ENCODE peak calls at places on chromosomes 6 and 20, in nine cellular contexts. J is heart left ventricle; A is right lobe of liver; B is brain microvascular endothelial cell; C is colonic mucosa; K is aorta; N is CD8-positive, alpha-beta T cell; P is naive thymus-derived CD4-positive, alpha-beta T cell; O is SK-N-SH. Y is an unnamed sample.

GRCh38 chr6:140078552-140079126 is 704.2 kb upstream of the CITED2 start:
- DNase-seq in J (no peak), A (no peak), B (peak), C (no peak), K (no peak), N (no peak), P (no peak), O (no peak), Y (no peak)

GRCh38 chr6:39100358-39100757 is 14.6 kb downstream of the SAYSD1 start:
- DNase-seq in J (no peak), A (no peak), B (no peak), C (no peak), K (no peak), N (no peak), P (no peak), O (no peak), Y (no peak)

GRCh38 chr6:161631676-161632194 is 357.9 kb upstream of the AGPAT4 start:
- DNase-seq in J (no peak), A (no peak), B (peak), C (no peak), K (no peak), N (no peak), P (no peak), O (peak), Y (no peak)

GRCh38 chr6:163354779-163355431 is 59.6 kb upstream of the QKI start:
- DNase-seq in J (peak), A (no peak), B (peak), C (no peak), K (peak), N (no peak), P (no peak), O (peak), Y (no peak)

GRCh38 chr6:105170066-105170465 is 9.7 kb downstream of the POPDC3 start:
- DNase-seq in J (no peak), A (no peak), B (no peak), C (no peak), K (no peak), N (no peak), P (no peak), O (no peak), Y (no peak)

GRCh38 chr20:15842872-15843271 is 730.4 kb downstream of the KIF16B start:
- DNase-seq in J (no peak), A (no peak), B (no peak), C (no peak), K (no peak), N (no peak), P (no peak), O (no peak), Y (peak)

GRCh38 chr6:12566618-12567123 is 149.9 kb upstream of the PHACTR1 start:
- DNase-seq in J (no peak), A (no peak), B (no peak), C (no peak), K (no peak), N (no peak), P (no peak), O (no peak), Y (no peak)

GRCh38 chr20:53360815-53361214 is 232.8 kb downstream of the ZNF217 start:
- DNase-seq in J (no peak), A (no peak), B (no peak), C (no peak), K (no peak), N (no peak), P (no peak), O (no peak), Y (no peak)

GRCh38 chr20:23141450-23142161 is 55.5 kb upstream of the CD93 start:
- DNase-seq in J (peak), A (no peak), B (no peak), C (no peak), K (peak), N (no peak), P (no peak), O (no peak), Y (no peak)

GRCh38 chr6:157455731-157456523 is 74.9 kb downstream of the ZDHHC14 start:
- DNase-seq in J (no peak), A (no peak), B (no peak), C (no peak), K (no peak), N (no peak), P (no peak), O (no peak), Y (no peak)

GRCh38 chr20:53220482-53221307 is 248.5 kb downstream of the TSHZ2 start:
- DNase-seq in J (no peak), A (no peak), B (no peak), C (no peak), K (no peak), N (no peak), P (no peak), O (no peak), Y (no peak)

GRCh38 chr20:63857751-63858392 is 3.4 kb upstream of the ABHD16B start:
- DNase-seq in J (peak), A (peak), B (no peak), C (no peak), K (no peak), N (no peak), P (no peak), O (peak), Y (no peak)

GRCh38 chr6:164247106-164247505 is 832.6 kb downstream of the QKI start:
- DNase-seq in J (no peak), A (no peak), B (no peak), C (no peak), K (no peak), N (no peak), P (no peak), O (no peak), Y (no peak)

GRCh38 chr6:113017316-113017715 is 670.2 kb downstream of the RFPL4B start:
- DNase-seq in J (no peak), A (no peak), B (no peak), C (no peak), K (no peak), N (no peak), P (no peak), O (no peak), Y (no peak)

GRCh38 chr6:154157082-154157481 is 118.0 kb downstream of the OPRM1 start:
- DNase-seq in J (no peak), A (no peak), B (no peak), C (no peak), K (no peak), N (no peak), P (no peak), O (no peak), Y (no peak)

GRCh38 chr20:48607544-48607865 is 220.3 kb downstream of the PREX1 start:
- DNase-seq in J (no peak), A (no peak), B (no peak), C (no peak), K (peak), N (no peak), P (no peak), O (no peak), Y (no peak)

GRCh38 chr6:4155848-4156466 is 20.6 kb upstream of the ECI2 start:
- DNase-seq in J (peak), A (no peak), B (peak), C (peak), K (peak), N (peak), P (peak), O (peak), Y (peak)

GRCh38 chr6:41443616-41444525 is 102.3 kb upstream of the FOXP4 start:
- DNase-seq in J (peak), A (no peak), B (no peak), C (no peak), K (no peak), N (no peak), P (no peak), O (no peak), Y (no peak)

GRCh38 chr20:47389867-47390347 is 33.4 kb upstream of the ZMYND8 start:
- DNase-seq in J (no peak), A (no peak), B (peak), C (no peak), K (no peak), N (no peak), P (no peak), O (no peak), Y (peak)

GRCh38 chr6:125810435-125810834 is 19.7 kb downstream of the NCOA7 start:
- DNase-seq in J (no peak), A (no peak), B (no peak), C (no peak), K (no peak), N (no peak), P (no peak), O (no peak), Y (no peak)

GRCh38 chr6:157531986-157532365 is 151.0 kb downstream of the ZDHHC14 start:
- DNase-seq in J (no peak), A (no peak), B (no peak), C (peak), K (no peak), N (no peak), P (no peak), O (no peak), Y (no peak)

GRCh38 chr6:142953373-142954273 is 8.6 kb upstream of the HIVEP2 start:
- DNase-seq in J (no peak), A (no peak), B (no peak), C (no peak), K (no peak), N (no peak), P (no peak), O (no peak), Y (no peak)

GRCh38 chr20:47411161-47411560 is 54.7 kb upstream of the ZMYND8 start:
- DNase-seq in J (peak), A (no peak), B (no peak), C (no peak), K (no peak), N (no peak), P (no peak), O (no peak), Y (no peak)

GRCh38 chr20:11902264-11902663 is 15.4 kb upstream of the BTBD3 start:
- DNase-seq in J (no peak), A (no peak), B (peak), C (no peak), K (no peak), N (no peak), P (no peak), O (no peak), Y (no peak)

GRCh38 chr20:19816386-19816785 is 58.3 kb downstream of the RIN2 start:
- DNase-seq in J (no peak), A (no peak), B (no peak), C (no peak), K (no peak), N (no peak), P (no peak), O (no peak), Y (no peak)

GRCh38 chr20:32453467-32454163 is 95.5 kb downstream of the ASXL1 start:
- DNase-seq in J (no peak), A (peak), B (no peak), C (no peak), K (no peak), N (no peak), P (no peak), O (no peak), Y (no peak)

GRCh38 chr20:34240698-34241615 is at the start of gene ASIP:
- DNase-seq in J (no peak), A (no peak), B (no peak), C (no peak), K (no peak), N (no peak), P (peak), O (no peak), Y (peak)

GRCh38 chr6:81756690-81757089 is 4.2 kb upstream of the TENT5A start:
- DNase-seq in J (no peak), A (no peak), B (no peak), C (no peak), K (no peak), N (no peak), P (no peak), O (no peak), Y (no peak)

GRCh38 chr20:362271-363254 is 15.7 kb downstream of the NRSN2 start:
- DNase-seq in J (peak), A (peak), B (peak), C (peak), K (peak), N (no peak), P (no peak), O (peak), Y (peak)

GRCh38 chr6:113683968-113684367 is 173.2 kb upstream of the MARCKS start:
- DNase-seq in J (no peak), A (no peak), B (no peak), C (no peak), K (no peak), N (no peak), P (no peak), O (no peak), Y (no peak)

GRCh38 chr6:27260836-27261375 is 13.4 kb downstream of the PRSS16 start:
- DNase-seq in J (no peak), A (no peak), B (no peak), C (no peak), K (no peak), N (no peak), P (no peak), O (no peak), Y (no peak)
- H3K4me3 ChIP-seq in J (no peak), A (no peak), B (peak), C (no peak), K (no peak), N (no peak), P (no peak), O (no peak), Y (no peak)

DNA sequence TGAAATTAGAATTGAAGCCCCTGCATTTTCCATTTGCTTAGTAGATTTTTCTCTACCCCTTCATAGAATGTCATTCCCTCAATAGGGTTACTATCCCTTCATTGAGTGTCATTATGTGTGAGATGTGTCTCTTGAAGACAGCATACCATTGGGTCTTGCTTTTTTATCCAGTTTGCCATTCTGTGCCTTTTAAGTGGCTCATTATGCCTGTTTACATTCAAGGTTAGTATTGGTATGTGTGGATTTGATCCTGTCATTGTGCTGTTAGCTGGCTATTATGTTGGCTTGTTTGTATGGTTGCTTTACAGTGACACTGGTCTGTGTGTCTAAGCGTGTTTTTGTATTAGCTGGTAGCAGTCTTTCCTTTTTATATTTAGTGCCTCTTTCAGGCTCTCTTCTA is 25.7 kb upstream of the TCF21 start:
- DNase-seq in J (no peak), A (no peak), B (no peak), C (no peak), K (no peak), N (no peak), P (no peak), O (no peak), Y (no peak)
- H3K4me3 ChIP-seq in J (no peak), A (no peak), B (no peak), C (no peak), K (no peak), N (no peak), P (no peak), O (no peak), Y (no peak)

GRCh38 chr20:62052336-62052841 is 13.3 kb downstream of the TAF4 start:
- DNase-seq in J (no peak), A (no peak), B (no peak), C (no peak), K (no peak), N (no peak), P (no peak), O (no peak), Y (no peak)

GRCh38 chr20:62050166-62051120 is 15.2 kb downstream of the TAF4 start:
- DNase-seq in J (no peak), A (no peak), B (no peak), C (no peak), K (no peak), N (no peak), P (no peak), O (no peak), Y (no peak)

GRCh38 chr20:62051901-62052255 is 13.8 kb downstream of the TAF4 start:
- DNase-seq in J (no peak), A (no peak), B (no peak), C (no peak), K (no peak), N (no peak), P (no peak), O (no peak), Y (no peak)

GRCh38 chr20:62052842-62053464 is 12.7 kb downstream of the TAF4 start:
- DNase-seq in J (no peak), A (no peak), B (no peak), C (no peak), K (no peak), N (no peak), P (no peak), O (no peak), Y (no peak)

DNA sequence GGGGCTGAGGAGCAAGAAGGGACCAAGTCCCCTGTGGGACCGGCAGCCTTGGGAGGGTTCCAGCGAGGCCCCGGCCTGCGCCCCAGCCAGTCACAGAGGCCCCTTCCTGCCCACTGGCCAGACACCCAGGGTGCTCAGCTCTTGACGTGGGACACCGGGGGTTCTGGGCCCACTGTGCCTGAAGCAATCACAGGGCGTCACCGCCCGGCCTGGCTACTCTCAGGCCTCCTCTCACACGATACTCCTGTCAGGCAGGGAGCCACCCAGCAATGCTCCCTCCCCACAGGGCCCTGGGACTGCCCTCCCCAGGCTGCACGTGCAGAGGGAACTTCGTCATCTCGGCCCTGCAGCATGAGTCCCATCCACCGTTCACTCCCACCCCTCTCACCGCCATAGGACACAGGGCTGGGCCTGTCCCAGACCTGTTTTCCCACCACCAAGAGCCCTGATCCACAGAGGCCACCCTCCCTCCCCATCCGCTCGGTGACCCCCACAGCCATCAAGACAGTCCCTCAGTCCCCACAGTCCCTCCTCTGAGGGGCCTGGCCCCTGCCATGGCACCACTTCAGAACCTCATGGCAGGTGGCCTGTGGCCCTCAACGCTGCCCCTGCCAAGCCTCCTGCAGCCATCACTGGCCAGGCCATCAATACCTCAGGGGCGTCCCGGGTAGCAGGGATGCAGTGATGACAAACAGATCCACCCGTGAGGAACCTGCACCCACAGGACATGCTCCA is 14.3 kb downstream of the TAF4 start:
- DNase-seq in J (peak), A (no peak), B (no peak), C (no peak), K (no peak), N (no peak), P (no peak), O (no peak), Y (no peak)
- H3K4me3 ChIP-seq in J (no peak), A (no peak), B (no peak), C (no peak), K (no peak), N (no peak), P (no peak), O (no peak), Y (no peak)

DNA sequence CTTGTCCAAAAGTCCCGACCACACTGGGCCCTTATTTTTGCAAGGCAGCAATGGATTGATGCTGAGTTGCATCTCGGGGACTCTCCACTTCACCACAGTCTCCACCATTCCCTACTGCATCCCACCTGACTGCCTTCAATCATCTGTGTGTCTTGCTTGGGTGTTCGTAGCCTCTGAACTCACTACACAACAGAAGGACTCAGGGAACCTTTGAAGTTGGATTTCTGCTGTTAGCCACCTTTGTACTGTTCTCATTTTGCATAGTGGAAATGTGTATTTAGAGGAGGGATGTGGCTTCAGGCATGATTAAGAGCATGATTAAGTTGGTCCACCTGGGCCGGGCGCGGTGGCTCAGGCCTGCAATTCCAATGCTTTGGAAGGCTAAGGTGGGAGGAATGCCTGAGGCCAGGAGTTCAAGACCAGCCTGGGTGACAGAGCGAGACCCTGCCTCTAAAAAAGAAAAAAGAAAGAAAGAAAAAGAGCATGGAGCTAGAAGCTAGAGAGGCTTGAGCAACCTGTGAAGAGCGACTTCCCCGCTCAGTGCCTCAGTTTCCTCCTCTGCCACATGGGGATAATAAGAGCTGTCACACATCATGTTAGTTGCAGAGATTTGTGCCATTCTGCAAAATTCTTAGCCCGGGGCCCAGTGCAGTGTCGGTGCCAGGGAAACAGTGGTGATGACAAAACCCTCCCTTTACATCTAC is 121.3 kb upstream of the PTPN1 start:
- DNase-seq in J (no peak), A (no peak), B (no peak), C (no peak), K (no peak), N (no peak), P (no peak), O (no peak), Y (no peak)
- H3K4me3 ChIP-seq in J (no peak), A (no peak), B (no peak), C (no peak), K (no peak), N (no peak), P (no peak), O (no peak), Y (no peak)

GRCh38 chr6:135286962-135287525 is 105.9 kb downstream of the MYB start:
- DNase-seq in J (no peak), A (no peak), B (no peak), C (no peak), K (no peak), N (no peak), P (no peak), O (no peak), Y (no peak)
- H3K4me3 ChIP-seq in J (no peak), A (no peak), B (no peak), C (no peak), K (no peak), N (no peak), P (no peak), O (no peak), Y (no peak)

DNA sequence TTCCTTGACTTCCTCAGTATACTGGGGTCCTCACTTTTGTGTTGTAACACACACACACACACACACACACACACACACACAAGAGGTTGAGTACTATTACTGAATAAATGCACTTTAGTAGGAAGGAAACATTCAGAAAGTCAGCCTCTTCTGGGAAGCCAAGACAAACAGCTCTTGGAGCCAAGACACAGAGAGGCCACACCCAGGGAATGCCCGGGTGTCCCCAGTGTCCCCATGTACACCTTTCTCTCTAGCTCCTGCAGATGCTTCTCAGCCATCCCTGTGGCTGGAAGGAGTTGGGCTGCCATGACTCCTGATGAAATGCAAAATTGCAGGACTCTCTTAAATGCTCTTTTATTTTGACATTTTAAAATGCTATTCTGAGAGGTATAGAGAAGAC is 70.5 kb downstream of the PPP1R14C start:
- DNase-seq in J (no peak), A (no peak), B (no peak), C (no peak), K (no peak), N (no peak), P (no peak), O (no peak), Y (no peak)
- H3K4me3 ChIP-seq in J (no peak), A (no peak), B (no peak), C (no peak), K (no peak), N (no peak), P (no peak), O (no peak), Y (peak)

GRCh38 chr20:57375652-57376230 is 15.5 kb upstream of the RBM38 start:
- DNase-seq in J (no peak), A (no peak), B (no peak), C (no peak), K (no peak), N (no peak), P (no peak), O (no peak), Y (no peak)
- H3K4me3 ChIP-seq in J (no peak), A (no peak), B (no peak), C (no peak), K (no peak), N (no peak), P (no peak), O (no peak), Y (no peak)